ENCODE peak calls at places on chromosomes 5 and 9, in four cellular contexts. J is GM12878, S is cardiac fibroblast, N is kidney epithelial cell. E is an unnamed sample.

GRCh38 chr5:143068712-143069111 is 298.5 kb downstream of the ARHGAP26 start:
- DNase-seq in J (no peak), S (no peak), N (no peak), E (no peak)

GRCh38 chr5:109859537-109859936 is 169.8 kb downstream of the MAN2A1 start:
- DNase-seq in J (no peak), S (peak), N (no peak), E (no peak)

GRCh38 chr5:66511491-66511890 is 84.7 kb upstream of the MAST4 start:
- DNase-seq in J (no peak), S (peak), N (no peak), E (no peak)

GRCh38 chr5:43536972-43537371 is 19.9 kb downstream of the PAIP1 start:
- DNase-seq in J (no peak), S (no peak), N (no peak), E (no peak)

GRCh38 chr5:84181093-84181492 is 203.6 kb downstream of the EDIL3 start:
- DNase-seq in J (no peak), S (peak), N (no peak), E (no peak)

GRCh38 chr9:34267660-34268059 is 61.4 kb downstream of the KIF24 start:
- DNase-seq in J (no peak), S (no peak), N (no peak), E (no peak)

GRCh38 chr5:110841137-110841536 is 102.3 kb downstream of the SLC25A46 start:
- DNase-seq in J (no peak), S (no peak), N (no peak), E (no peak)

GRCh38 chr5:140468188-140468587 is 66.6 kb downstream of the ANKHD1 start:
- DNase-seq in J (no peak), S (peak), N (no peak), E (no peak)

GRCh38 chr5:175003531-175003930 is 279.1 kb downstream of the MSX2 start:
- DNase-seq in J (no peak), S (no peak), N (no peak), E (no peak)

GRCh38 chr9:77417570-77417969 is 230.6 kb downstream of the GNA14 start:
- DNase-seq in J (no peak), S (peak), N (no peak), E (no peak)

GRCh38 chr5:170527998-170528397 is 24.2 kb downstream of the KCNIP1 start:
- DNase-seq in J (no peak), S (no peak), N (no peak), E (no peak)

GRCh38 chr5:109170629-109171350 is 239.0 kb downstream of the PJA2 start:
- DNase-seq in J (no peak), S (no peak), N (no peak), E (no peak)

GRCh38 chr9:129352157-129352870 is 174.3 kb upstream of the IER5L start:
- DNase-seq in J (no peak), S (no peak), N (no peak), E (no peak)
- H3K4me3 ChIP-seq in J (no peak), S (peak), N (peak), E (no peak)

DNA sequence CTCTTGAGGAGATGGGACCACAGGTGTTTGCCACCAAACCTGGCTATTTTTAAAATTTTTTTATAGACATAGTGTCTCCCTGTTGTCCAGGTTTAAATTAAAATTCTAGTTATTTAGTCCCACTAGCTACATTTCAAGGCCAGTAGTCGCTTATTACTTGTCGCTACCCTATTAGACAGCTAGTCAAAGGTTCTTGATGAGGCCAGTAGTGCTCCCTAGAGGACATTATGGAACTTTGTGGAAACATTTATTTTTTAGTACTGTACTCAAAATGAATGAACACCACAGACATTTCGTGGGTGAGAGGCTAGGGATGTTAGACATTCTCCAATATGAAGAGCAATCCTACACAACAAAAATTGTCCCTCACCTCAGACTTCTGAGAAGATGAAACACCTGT is 14.4 kb upstream of the GRXCR2 start:
- DNase-seq in J (no peak), S (peak), N (no peak), E (no peak)
- TF ChIP-seq CTCF in J (no peak), S (no peak), N (no peak), E (no peak)

GRCh38 chr9:101326501-101326900 is 58.3 kb downstream of the BAAT start:
- DNase-seq in J (no peak), S (no peak), N (no peak), E (no peak)
- H3K4me3 ChIP-seq in J (no peak), S (no peak), N (no peak), E (no peak)

GRCh38 chr5:10701567-10702039 is 59.4 kb downstream of the DAP start:
- DNase-seq in J (no peak), S (peak), N (no peak), E (no peak)
- TF ChIP-seq CTCF in J (peak), S (peak), N (peak), E (peak)

DNA sequence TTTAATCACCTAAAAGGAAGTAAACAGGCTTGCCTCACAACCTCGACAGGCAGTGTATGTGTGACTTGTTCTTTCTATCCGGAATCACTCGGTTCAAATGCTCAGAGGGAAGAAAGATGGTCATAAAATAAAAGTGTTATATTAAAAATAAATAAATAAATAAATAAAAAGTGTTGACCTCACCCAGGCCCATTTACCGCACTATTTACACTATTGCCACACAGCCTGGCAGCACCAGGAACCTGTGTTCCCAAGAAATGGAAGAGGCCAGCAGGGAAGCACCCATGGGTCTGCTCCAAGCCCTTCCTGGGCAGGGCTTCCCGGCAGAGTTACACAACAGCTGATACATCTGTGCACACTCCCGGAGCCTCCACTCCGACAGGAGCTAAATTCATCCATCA is 127.9 kb downstream of the EFNA5 start:
- DNase-seq in J (no peak), S (peak), N (peak), E (no peak)
- H3K4me3 ChIP-seq in J (no peak), S (no peak), N (no peak), E (no peak)

DNA sequence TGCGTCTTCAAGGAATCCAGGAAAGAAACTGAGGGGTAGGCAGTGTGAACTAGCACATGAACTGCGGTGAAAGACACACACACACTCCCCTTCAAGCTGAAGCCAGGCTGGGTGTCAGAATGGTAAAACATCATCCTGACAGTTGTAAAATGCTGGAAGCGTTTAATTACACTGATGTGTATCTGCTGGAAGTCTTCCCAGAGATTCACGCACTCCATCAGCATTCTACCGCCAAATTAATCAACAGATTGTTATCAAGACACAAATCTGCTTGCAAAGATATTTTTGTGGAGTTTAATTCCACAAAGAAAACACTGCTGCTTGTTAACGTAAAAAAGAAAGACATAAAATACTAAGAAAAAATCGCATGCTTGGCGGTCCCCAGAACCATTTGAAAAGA is 241.0 kb upstream of the NFIL3 start:
- DNase-seq in J (no peak), S (no peak), N (no peak), E (no peak)
- TF ChIP-seq CTCF in J (no peak), S (no peak), N (no peak), E (no peak)

E was measured in GM06990.